ENCODE peak calls at places on chromosomes 12 and 14, in four cellular contexts. B is IMR-90, Z is H9, Y is mesendoderm. C is an unnamed sample.

GRCh38 chr12:113405687-113406086 is 2.0 kb upstream of the SDS start:
- DNase-seq in Y (no peak), B (no peak), Z (no peak), C (no peak)

GRCh38 chr14:75476274-75476995 is 45.8 kb upstream of the BATF start:
- DNase-seq in Z (peak; percentile 54), B (peak; percentile 29), Y (peak; percentile 40), C (no peak)

GRCh38 chr14:79256311-79256879 is 954.9 kb downstream of the DIO2 start:
- DNase-seq in Z (no peak), Y (peak; percentile 28), B (no peak), C (no peak)

GRCh38 chr14:70642313-70643235 is 858 bp downstream of the TTC9 start:
- DNase-seq in Y (peak; percentile 88), Z (no peak), B (no peak), C (no peak)

GRCh38 chr14:59483360-59483759 is 848 bp downstream of the L3HYPDH start:
- DNase-seq in B (peak; percentile 84), Y (peak; percentile 66), Z (no peak), C (no peak)

GRCh38 chr14:61544448-61545202 is 150.7 kb upstream of the HIF1A start:
- DNase-seq in Z (no peak), B (no peak), Y (no peak), C (no peak)

GRCh38 chr14:100304825-100305445 is 1.3 kb downstream of the SLC25A29 start:
- DNase-seq in Z (peak; percentile 83), B (peak; percentile 22), Y (peak; percentile 80), C (peak; percentile 73)

GRCh38 chr14:103625361-103626095 is 3.5 kb upstream of the KLC1 start:
- DNase-seq in Y (no peak), B (no peak), Z (no peak), C (no peak)

GRCh38 chr12:103272949-103273348 is 222.8 kb downstream of the C12orf42 start:
- DNase-seq in Z (no peak), B (no peak), Y (no peak), C (no peak)

GRCh38 chr14:64201931-64202330 is 92.2 kb downstream of the ESR2 start:
- DNase-seq in Y (no peak), Z (no peak), B (no peak), C (no peak)

GRCh38 chr12:117158096-117158495 is 32.2 kb downstream of the FBXO21 start:
- DNase-seq in Z (no peak), B (no peak), Y (no peak), C (no peak)

GRCh38 chr14:92108345-92109254 is 2.2 kb upstream of the ATXN3 start:
- DNase-seq in B (no peak), Z (peak; percentile 87), Y (peak; percentile 46), C (peak; percentile 59)

GRCh38 chr14:97159124-97159523 is 361.9 kb downstream of the VRK1 start:
- DNase-seq in B (no peak), Y (no peak), Z (no peak), C (no peak)

GRCh38 chr12:78636253-78636855 is 228.2 kb upstream of the SYT1 start:
- DNase-seq in Z (no peak), B (no peak), Y (no peak), C (no peak)

GRCh38 chr14:77761205-77761931 is 412 bp upstream of the SNW1 start:
- DNase-seq in Y (peak; percentile 78), B (peak; percentile 36), Z (peak; percentile 64), C (no peak)

GRCh38 chr12:2891240-2892053 is 756 bp downstream of the TULP3 start:
- DNase-seq in Y (peak; percentile 67), Z (peak; percentile 76), B (peak; percentile 61), C (no peak)

GRCh38 chr14:30180219-30180618 is 252.6 kb upstream of the PRKD1 start:
- DNase-seq in B (peak; percentile 63), Y (no peak), Z (no peak), C (no peak)

GRCh38 chr12:602700-603068 is 60.6 kb downstream of the NINJ2 start:
- DNase-seq in B (no peak), Z (no peak), Y (no peak), C (no peak)

GRCh38 chr12:111359231-111359913 is 9.5 kb downstream of the PHETA1 start:
- DNase-seq in B (no peak), Z (no peak), Y (no peak), C (no peak)

GRCh38 chr12:122111070-122111750 is 32.7 kb downstream of the MLXIP start:
- DNase-seq in Z (no peak), B (no peak), Y (no peak), C (no peak)

GRCh38 chr14:37142835-37143499 is 29.4 kb downstream of the SLC25A21 start:
- DNase-seq in B (peak; percentile 72), Z (no peak), Y (peak; percentile 72), C (no peak)

GRCh38 chr14:37143500-37143874 is 28.9 kb downstream of the SLC25A21 start:
- DNase-seq in Z (no peak), Y (no peak), B (no peak), C (no peak)

GRCh38 chr14:37144729-37145363 is 27.6 kb downstream of the SLC25A21 start:
- DNase-seq in B (no peak), Y (no peak), Z (no peak), C (no peak)

GRCh38 chr14:37147310-37147875 is 25.0 kb downstream of the SLC25A21 start:
- DNase-seq in Y (peak; percentile 97), B (no peak), Z (no peak), C (no peak)

GRCh38 chr14:37145395-37145794 is 27.0 kb downstream of the SLC25A21 start:
- DNase-seq in B (peak; percentile 13), Z (no peak), Y (no peak), C (no peak)
- H3K56ac ChIP-seq in B (no peak overlapping the region), Z (no peak overlapping the region), Y (no peak overlapping the region), C (no peak overlapping the region)

GRCh38 chr14:56580317-56580711 is 716 bp downstream of the TMEM260 start:
- DNase-seq in B (no peak), Y (no peak), Z (no peak), C (no peak)
- H3K27ac ChIP-seq in B (peak overlapping the region; percentile 94), Y (no peak overlapping the region), Z (no peak overlapping the region), C (no peak overlapping the region)

GRCh38 chr12:19573866-19574265 is 134.6 kb downstream of the AEBP2 start:
- DNase-seq in Z (peak; percentile 32), B (no peak), Y (peak; percentile 31), C (no peak)

GRCh38 chr12:19577131-19577530 is 137.8 kb downstream of the AEBP2 start:
- DNase-seq in Y (no peak), B (no peak), Z (no peak), C (no peak)

GRCh38 chr12:19576421-19576925 is 137.2 kb downstream of the AEBP2 start:
- DNase-seq in B (peak; percentile 76), Y (no peak), Z (no peak), C (no peak)

GRCh38 chr12:19574606-19575005 is 135.3 kb downstream of the AEBP2 start:
- DNase-seq in B (peak; percentile 5), Y (peak; percentile 72), Z (no peak), C (no peak)

DNA sequence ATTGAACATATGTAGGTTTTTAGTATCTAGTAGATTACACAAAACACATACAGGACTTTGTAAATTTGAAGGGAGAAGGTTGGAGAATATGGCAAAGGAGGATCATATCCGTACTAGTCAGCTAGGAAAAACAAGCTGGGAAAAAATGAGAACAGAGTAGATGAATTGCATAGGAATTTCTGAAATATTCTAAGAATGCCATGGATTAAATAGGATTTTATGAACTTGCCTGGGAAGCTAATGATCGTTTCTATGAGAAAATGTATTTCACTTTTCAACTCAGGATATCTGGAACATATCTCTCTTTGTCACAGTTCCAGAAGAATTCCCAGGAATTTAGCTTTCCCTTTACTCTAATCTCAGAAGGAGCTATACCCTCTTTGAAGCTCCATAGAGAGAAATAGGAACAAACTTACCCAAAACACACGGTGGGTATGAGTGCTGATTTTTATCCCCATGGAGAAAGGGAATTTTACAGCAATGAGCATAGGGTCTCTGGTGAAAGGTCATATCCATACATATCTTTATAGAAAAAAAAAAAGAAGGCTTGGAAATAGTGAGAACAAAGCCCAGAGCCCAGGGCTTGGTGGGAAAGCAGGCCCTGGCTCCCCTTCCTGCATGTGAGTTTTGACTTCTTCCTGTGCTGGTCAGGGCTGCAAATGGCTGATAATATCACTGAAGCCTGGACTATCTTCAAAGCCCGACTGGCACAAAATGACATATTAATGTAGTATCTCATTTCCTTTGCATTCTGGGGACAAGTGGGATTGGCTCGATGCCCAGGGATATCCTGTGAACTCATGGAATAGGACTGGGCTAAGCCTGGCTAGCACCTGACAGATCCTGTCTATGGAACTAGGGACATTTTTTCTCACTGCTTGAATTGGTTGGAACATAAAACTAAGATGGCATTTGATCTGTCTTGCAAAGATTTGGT is 136.3 kb downstream of the AEBP2 start:
- DNase-seq in B (peak; percentile 74), Y (peak; percentile 9), Z (no peak), C (no peak)
- H3K4me2 ChIP-seq in B (peak overlapping the region; percentile 30), Y (no peak overlapping the region), Z (no peak overlapping the region), C (no peak overlapping the region)

GRCh38 chr14:35740215-35740614 is 68.9 kb downstream of the RALGAPA1 start:
- DNase-seq in Y (no peak), Z (no peak), B (peak; percentile 13), C (no peak)

GRCh38 chr14:35747379-35747778 is 61.7 kb downstream of the RALGAPA1 start:
- DNase-seq in B (peak; percentile 61), Z (no peak), Y (peak; percentile 6), C (no peak)

GRCh38 chr14:35741345-35742031 is 67.6 kb downstream of the RALGAPA1 start:
- DNase-seq in Z (no peak), Y (no peak), B (no peak), C (no peak)

GRCh38 chr14:35742032-35742371 is 67.1 kb downstream of the RALGAPA1 start:
- DNase-seq in Y (no peak), B (no peak), Z (no peak), C (no peak)

GRCh38 chr14:35742448-35742847 is 66.6 kb downstream of the RALGAPA1 start:
- DNase-seq in Z (no peak), Y (no peak), B (no peak), C (no peak)
- H3K56ac ChIP-seq in Z (no peak overlapping the region), Y (no peak overlapping the region), B (no peak overlapping the region), C (no peak overlapping the region)

GRCh38 chr14:47674546-47675238 is 713 bp downstream of the MDGA2 start:
- DNase-seq in Z (peak; percentile 56), Y (peak; percentile 55), B (no peak), C (peak; percentile 75)
- H3K27ac ChIP-seq in Z (no peak overlapping the region), Y (no peak overlapping the region), B (no peak overlapping the region), C (no peak overlapping the region)

GRCh38 chr12:39931231-39931630 is 174.7 kb downstream of the SLC2A13 start:
- DNase-seq in B (no peak), Y (no peak), Z (no peak), C (no peak)
- H3K4me2 ChIP-seq in B (no peak overlapping the region), Y (no peak overlapping the region), Z (no peak overlapping the region), C (no peak overlapping the region)

GRCh38 chr12:95118788-95119179 is 45.4 kb upstream of the NR2C1 start:
- DNase-seq in Y (no peak), Z (no peak), B (peak; percentile 24), C (no peak)
- H3K56ac ChIP-seq in Y (no peak overlapping the region), Z (no peak overlapping the region), B (peak overlapping the region; percentile 13), C (no peak overlapping the region)